ENCODE peak calls at places on chromosomes 13 and 19, in four cellular contexts. Z is heart right ventricle, E is brain microvascular endothelial cell, N is activated T-cell treated with anti-CD3 and anti-CD28 coated beads for 48 hours. S is an unnamed sample.
A peak's percentile ranks its signal among the peaks of the same experiment; 100 is the strongest.

GRCh38 chr19:2394669-2395292 is 32.6 kb downstream of the TIMM13 start:
- DNase-seq in E (no peak), N (no peak), Z (no peak), S (no peak)

GRCh38 chr13:50428183-50428877 is 413.1 kb downstream of the KCNRG start:
- DNase-seq in E (no peak), Z (no peak), N (no peak), S (no peak)

GRCh38 chr19:1382250-1382649 is 1.5 kb upstream of the NDUFS7 start:
- DNase-seq in N (no peak), E (no peak), Z (no peak), S (no peak)

GRCh38 chr19:47538812-47539211 is 23.9 kb upstream of the NAPA start:
- DNase-seq in E (no peak), Z (no peak), N (no peak), S (no peak)

GRCh38 chr13:112510002-112510780 is 77.8 kb downstream of the TUBGCP3 start:
- DNase-seq in E (peak; percentile 56), Z (no peak), N (no peak), S (peak; percentile 70)

GRCh38 chr13:20767309-20767943 is 6.3 kb downstream of the EEF1AKMT1 start:
- DNase-seq in Z (no peak), E (no peak), N (no peak), S (no peak)

GRCh38 chr19:8609210-8610040 is 1.1 kb downstream of the ADAMTS10 start:
- DNase-seq in Z (peak; percentile 72), E (peak; percentile 81), N (no peak), S (no peak)

GRCh38 chr19:1683869-1684572 is 31.6 kb upstream of the TCF3 start:
- DNase-seq in Z (no peak), E (no peak), N (no peak), S (no peak)

GRCh38 chr19:41813911-41814310 is 17.5 kb downstream of the CEACAM3 start:
- DNase-seq in N (no peak), Z (no peak), E (no peak), S (no peak)

GRCh38 chr13:111289251-111289650 is 31.2 kb upstream of the TEX29 start:
- DNase-seq in E (no peak), Z (no peak), N (no peak), S (no peak)